ENCODE peak calls at places on chromosomes 3 and 15, in five cellular contexts. D is SW480; J is activated gamma-delta T cell treated with Interleukin-2 at 50 U/mL for 16 hours; U is stimulated activated CD8-positive, alpha-beta memory T cell treated with anti-CD3 and anti-CD28 coated beads, Interleukin-7, amount 100 ng/mL, for 1 hour; B is smooth muscle cell of the brain vasculature. C is an unnamed sample.

GRCh38 chr15:98292442-98293240 is 332.1 kb downstream of the ARRDC4 start:
- DNase-seq in D (peak), J (no peak), U (no peak), B (no peak), C (peak)

GRCh38 chr3:123327956-123328850 is 120.7 kb downstream of the ADCY5 start:
- DNase-seq in D (no peak), J (no peak), U (no peak), B (no peak), C (no peak)

GRCh38 chr15:35932541-35932940 is 386.6 kb upstream of the DPH6 start:
- DNase-seq in D (no peak), J (no peak), U (no peak), B (no peak), C (no peak)

GRCh38 chr3:38157117-38157516 is 8.2 kb upstream of the OXSR1 start:
- DNase-seq in D (no peak), J (no peak), U (no peak), B (no peak), C (no peak)

GRCh38 chr3:194022052-194022451 is 113.9 kb upstream of the HES1 start:
- DNase-seq in D (no peak), J (no peak), U (no peak), B (no peak), C (no peak)

GRCh38 chr15:85625431-85625830 is 169.3 kb downstream of the KLHL25 start:
- DNase-seq in D (no peak), J (peak), U (no peak), B (no peak), C (no peak)

GRCh38 chr3:189687475-189687874 is 56.3 kb downstream of the TP63 start:
- DNase-seq in D (no peak), J (no peak), U (no peak), B (no peak), C (no peak)

GRCh38 chr15:65862682-65863081 is 6.6 kb upstream of the RAB11A start:
- DNase-seq in D (peak), J (peak), U (no peak), B (no peak), C (peak)

GRCh38 chr15:79035814-79036213 is 54.8 kb downstream of the RASGRF1 start:
- DNase-seq in D (no peak), J (no peak), U (no peak), B (no peak), C (no peak)

GRCh38 chr3:185739264-185739701 is 85.6 kb downstream of the IGF2BP2 start:
- DNase-seq in D (no peak), J (no peak), U (no peak), B (no peak), C (no peak)

GRCh38 chr15:87736921-87737389 is 519.6 kb downstream of the NTRK3 start:
- DNase-seq in D (no peak), J (no peak), U (no peak), B (no peak), C (no peak)

GRCh38 chr3:39463269-39463668 is 4.2 kb upstream of the MOBP start:
- DNase-seq in D (no peak), J (no peak), U (no peak), B (no peak), C (no peak)

GRCh38 chr3:80063535-80063934 is 295.7 kb upstream of the ROBO1 start:
- DNase-seq in D (no peak), J (no peak), U (no peak), B (no peak), C (no peak)

GRCh38 chr3:112718516-112718915 is 77.6 kb upstream of the CCDC80 start:
- DNase-seq in D (no peak), J (no peak), U (no peak), B (no peak), C (no peak)

GRCh38 chr3:128075516-128076464 is 23.6 kb downstream of the SEC61A1 start:
- DNase-seq in D (peak), J (peak), U (peak), B (peak), C (no peak)

GRCh38 chr3:190695994-190696393 is 166.5 kb downstream of the GMNC start:
- DNase-seq in D (no peak), J (no peak), U (no peak), B (no peak), C (peak)

GRCh38 chr3:196174652-196175051 is 36.5 kb downstream of the ZDHHC19 start:
- DNase-seq in D (no peak), J (no peak), U (no peak), B (no peak), C (no peak)

GRCh38 chr15:85555875-85556617 is 175.6 kb downstream of the AKAP13 start:
- DNase-seq in D (no peak), J (no peak), U (no peak), B (no peak), C (no peak)

GRCh38 chr3:136334209-136334608 is 84.1 kb downstream of the PCCB start:
- DNase-seq in D (no peak), J (no peak), U (no peak), B (no peak), C (no peak)

GRCh38 chr15:65211157-65211982 is at the start of gene CILP:
- DNase-seq in D (no peak), J (no peak), U (no peak), B (peak), C (no peak)

GRCh38 chr3:189049458-189050231 is 122.1 kb upstream of the TPRG1 start:
- DNase-seq in D (no peak), J (no peak), U (no peak), B (no peak), C (no peak)

GRCh38 chr15:67805871-67806538 is 19.3 kb upstream of the SKOR1 start:
- DNase-seq in D (no peak), J (no peak), U (no peak), B (no peak), C (no peak)

GRCh38 chr15:48964898-48965297 is 1.2 kb upstream of the SHC4 start:
- DNase-seq in D (no peak), J (no peak), U (no peak), B (no peak), C (no peak)

GRCh38 chr15:52653451-52653964 is 25.7 kb downstream of the ATOSA start:
- DNase-seq in D (no peak), J (no peak), U (no peak), B (no peak), C (no peak)

GRCh38 chr15:44084728-44085127 is 110.3 kb downstream of the FRMD5 start:
- DNase-seq in D (peak), J (no peak), U (no peak), B (no peak), C (no peak)

GRCh38 chr3:14285526-14285925 is 106.9 kb downstream of the LSM3 start:
- DNase-seq in D (no peak), J (no peak), U (no peak), B (no peak), C (no peak)

C was measured in HepG2.